ENCODE peak calls at places on chromosomes 4 and X, in nine cellular contexts. F is heart left ventricle, C is tibial artery, H is dorsolateral prefrontal cortex, N is left lung, S is fibroblast of lung, O is kidney epithelial cell, E is astrocyte of the spinal cord, D is gastrocnemius medialis. U is an unnamed sample.

GRCh38 chr4:89567936-89568335 is 260.3 kb upstream of the GPRIN3 start:
- DNase-seq in F (no peak), C (no peak), H (no peak), N (no peak), S (no peak), O (no peak), E (no peak), D (no peak), U (no peak)

GRCh38 chrX:17020828-17021821 is 74.7 kb downstream of the REPS2 start:
- DNase-seq in F (no peak), C (no peak), H (no peak), N (no peak), S (peak; percentile 62), O (no peak), E (no peak), D (no peak), U (no peak)

GRCh38 chrX:149312936-149313432 is 192.1 kb downstream of the IDS start:
- DNase-seq in F (no peak), C (no peak), H (no peak), N (no peak), S (no peak), O (no peak), E (no peak), D (no peak), U (no peak)

GRCh38 chr4:139873111-139873866 is 207.7 kb downstream of the MGST2 start:
- DNase-seq in F (no peak), C (no peak), H (no peak), N (no peak), S (no peak), O (no peak), E (peak; percentile 36), D (no peak), U (no peak)

GRCh38 chr4:56762484-56763250 is 58.8 kb downstream of the SPINK2 start:
- DNase-seq in F (no peak), C (no peak), H (no peak), N (no peak), S (no peak), O (no peak), E (no peak), D (no peak), U (no peak)

GRCh38 chr4:22190855-22191254 is 242.3 kb upstream of the KCNIP4 start:
- DNase-seq in F (no peak), C (no peak), H (no peak), N (no peak), S (peak; percentile 72), O (peak; percentile 84), E (peak; percentile 89), D (no peak), U (no peak)

GRCh38 chr4:176611954-176612353 is 180.8 kb downstream of the VEGFC start:
- DNase-seq in F (no peak), C (no peak), H (no peak), N (no peak), S (no peak), O (no peak), E (no peak), D (no peak), U (no peak)

GRCh38 chr4:153757407-153757806 is 2.4 kb downstream of the RNF175 start:
- DNase-seq in F (no peak), C (no peak), H (no peak), N (no peak), S (no peak), O (peak; percentile 43), E (no peak), D (no peak), U (no peak)

GRCh38 chr4:153467154-153467896 is 1.2 kb downstream of the TMEM131L start:
- DNase-seq in F (peak; percentile 56), C (peak; percentile 83), H (no peak), N (peak; percentile 93), S (no peak), O (no peak), E (no peak), D (peak; percentile 78), U (peak; percentile 88)

GRCh38 chr4:8035371-8035780 is 95.7 kb upstream of the AFAP1 start:
- DNase-seq in F (no peak), C (no peak), H (no peak), N (peak; percentile 25), S (peak; percentile 41), O (peak; percentile 16), E (peak; percentile 61), D (no peak), U (no peak)

GRCh38 chr4:168319486-168320019 is 1.0 kb upstream of the DDX60 start:
- DNase-seq in F (no peak), C (no peak), H (no peak), N (no peak), S (no peak), O (no peak), E (no peak), D (no peak), U (no peak)
- H3K4me3 ChIP-seq in F (peak overlapping the region; percentile 91), C (peak overlapping the region; percentile 75), H (peak overlapping the region; percentile 84), N (no peak overlapping the region), S (peak overlapping the region; percentile 90), O (no peak overlapping the region), E (no peak overlapping the region), D (peak overlapping the region; percentile 95), U (no peak overlapping the region)

DNA sequence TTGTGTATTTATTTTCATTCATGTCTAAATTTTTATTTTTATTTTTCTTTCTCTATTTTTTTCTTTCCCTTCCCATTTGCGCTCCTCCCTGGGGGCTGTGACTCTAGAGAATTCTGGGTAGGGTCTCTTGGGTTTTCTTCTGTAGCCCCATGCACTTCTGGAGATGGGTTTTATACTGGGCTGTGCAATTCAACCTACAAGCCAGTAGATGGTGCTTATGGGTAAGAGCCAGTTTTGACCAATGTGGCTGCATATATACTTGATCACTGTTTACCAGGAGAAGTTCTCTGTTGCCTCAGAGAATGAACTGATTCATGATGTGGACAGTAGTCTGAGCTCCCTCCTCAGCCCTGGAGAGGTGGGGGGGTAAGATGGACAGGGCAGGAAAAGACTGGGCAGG is 614.6 kb downstream of the PCDH19 start:
- DNase-seq in F (no peak), C (no peak), H (no peak), N (no peak), S (no peak), O (no peak), E (no peak), D (no peak), U (no peak)
- TF ChIP-seq CTCF in F (no peak), C (no peak), H (no peak), N (no peak), S (no peak), O (peak; percentile 21), E (no peak), D (no peak), U (no peak)

DNA sequence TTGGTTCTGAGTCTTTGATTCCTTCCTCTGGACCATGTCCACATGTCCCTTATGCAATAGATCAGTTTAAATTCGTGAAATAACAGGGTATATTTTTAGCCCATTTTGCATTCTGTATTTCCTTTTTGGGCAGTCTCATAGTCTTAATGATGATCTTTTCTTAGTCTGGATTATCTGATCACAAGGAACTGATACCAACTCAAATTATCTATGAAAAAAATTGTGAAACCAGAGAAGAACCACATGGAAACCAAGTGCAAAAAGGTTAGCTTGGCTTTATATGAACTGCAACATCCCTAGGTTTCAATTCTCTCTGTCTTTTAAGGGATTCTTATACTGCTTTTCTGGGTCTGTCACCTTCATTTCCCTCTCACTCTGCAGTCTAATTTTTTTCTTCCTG is 608.6 kb upstream of the AADAT start:
- DNase-seq in F (no peak), C (no peak), H (no peak), N (no peak), S (no peak), O (no peak), E (no peak), D (no peak), U (no peak)
- H3K4me3 ChIP-seq in F (no peak overlapping the region), C (no peak overlapping the region), H (no peak overlapping the region), N (no peak overlapping the region), S (no peak overlapping the region), O (no peak overlapping the region), E (no peak overlapping the region), D (no peak overlapping the region), U (no peak overlapping the region)

DNA sequence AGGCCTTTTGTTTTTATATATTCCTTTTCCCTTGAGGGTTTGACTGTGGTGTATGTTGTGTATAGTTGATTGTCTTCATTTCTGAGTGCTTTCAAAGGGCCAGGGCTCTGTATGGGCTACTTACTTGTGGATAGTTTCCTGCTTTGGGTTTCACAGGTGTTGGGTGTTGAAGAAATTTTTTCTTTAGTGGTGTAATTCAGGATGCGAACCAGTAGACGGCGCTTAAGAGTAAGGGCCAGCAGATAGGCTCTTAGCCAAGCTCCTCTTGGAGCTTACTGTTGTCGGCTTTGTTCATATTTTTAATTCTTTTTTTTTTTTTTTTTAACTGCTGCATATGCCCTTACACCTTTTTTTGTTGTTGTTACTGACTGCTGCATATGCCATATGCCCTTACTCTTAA is 276.3 kb upstream of the GALNT7 start:
- DNase-seq in F (no peak), C (no peak), H (no peak), N (no peak), S (peak; percentile 13), O (no peak), E (peak; percentile 3), D (no peak), U (no peak)
- TF ChIP-seq CTCF in F (no peak), C (no peak), H (no peak), N (no peak), S (peak; percentile 47), O (peak; percentile 50), E (peak; percentile 70), D (no peak), U (peak; percentile 72)